ENCODE peak calls at places on chromosomes 6 and 20, in eight cellular contexts. F is cardiac muscle cell, Z is upper lobe of right lung, R is lower lobe of right lung, G is ovary, H is fibroblast of the aortic adventitia, B is HCT116, P is astrocyte of the spinal cord. V is an unnamed sample.

GRCh38 chr6:165662041-165662491 is 975 bp downstream of the PDE10A start:
- DNase-seq in F (peak; percentile 76), Z (no peak), R (no peak), G (peak; percentile 34), H (peak; percentile 21), B (no peak), P (peak; percentile 28), V (no peak)

GRCh38 chr20:47274449-47275108 is 81.9 kb downstream of the ZMYND8 start:
- DNase-seq in F (peak; percentile 93), Z (no peak), R (no peak), G (no peak), H (peak; percentile 95), B (peak; percentile 67), P (peak; percentile 97), V (peak; percentile 58)

GRCh38 chr6:119344306-119344705 is 5.3 kb downstream of the MAN1A1 start:
- DNase-seq in F (no peak), Z (no peak), R (no peak), G (no peak), H (no peak), B (no peak), P (no peak), V (no peak)

GRCh38 chr6:166402582-166403277 is 20.0 kb upstream of the MPC1 start:
- DNase-seq in F (peak; percentile 57), Z (no peak), R (no peak), G (no peak), H (peak; percentile 85), B (no peak), P (no peak), V (no peak)

GRCh38 chr20:40191573-40191972 is 497.5 kb downstream of the MAFB start:
- DNase-seq in F (no peak), Z (no peak), R (no peak), G (no peak), H (no peak), B (no peak), P (no peak), V (no peak)

GRCh38 chr6:159821726-159822125 is 21.6 kb downstream of the PNLDC1 start:
- DNase-seq in F (no peak), Z (no peak), R (no peak), G (no peak), H (no peak), B (no peak), P (no peak), V (no peak)

GRCh38 chr20:13261460-13262301 is 40.6 kb downstream of the ISM1 start:
- DNase-seq in F (peak; percentile 66), Z (no peak), R (peak; percentile 47), G (no peak), H (peak; percentile 58), B (peak; percentile 26), P (peak; percentile 61), V (peak; percentile 11)

GRCh38 chr20:48760403-48760889 is 67.4 kb downstream of the PREX1 start:
- DNase-seq in F (peak; percentile 47), Z (no peak), R (no peak), G (no peak), H (peak; percentile 39), B (no peak), P (peak; percentile 58), V (peak; percentile 72)

GRCh38 chr6:148438593-148438992 is 96.0 kb downstream of the SASH1 start:
- DNase-seq in F (peak; percentile 80), Z (no peak), R (no peak), G (no peak), H (no peak), B (no peak), P (no peak), V (no peak)

GRCh38 chr6:16239090-16239797 is 857 bp downstream of the GMPR start:
- DNase-seq in F (peak; percentile 47), Z (peak; percentile 87), R (peak; percentile 85), G (peak; percentile 67), H (peak; percentile 56), B (no peak), P (peak; percentile 70), V (peak; percentile 21)

GRCh38 chr6:166565084-166565651 is 21.3 kb downstream of the RAMACL start:
- DNase-seq in F (peak; percentile 30), Z (no peak), R (no peak), G (no peak), H (no peak), B (no peak), P (no peak), V (no peak)

GRCh38 chr6:5478380-5478779 is 217.1 kb downstream of the FARS2 start:
- DNase-seq in F (no peak), Z (no peak), R (no peak), G (no peak), H (no peak), B (no peak), P (no peak), V (no peak)

GRCh38 chr20:24798930-24799705 is 150.0 kb upstream of the CST7 start:
- DNase-seq in F (no peak), Z (no peak), R (peak; percentile 9), G (no peak), H (no peak), B (no peak), P (peak; percentile 74), V (no peak)

GRCh38 chr20:34524426-34524825 is 8.2 kb downstream of the DYNLRB1 start:
- DNase-seq in F (no peak), Z (no peak), R (no peak), G (no peak), H (no peak), B (no peak), P (no peak), V (no peak)

GRCh38 chr6:133623621-133624020 is 265.3 kb upstream of the TCF21 start:
- DNase-seq in F (no peak), Z (no peak), R (no peak), G (no peak), H (no peak), B (no peak), P (peak; percentile 23), V (no peak)

GRCh38 chr6:50264995-50265571 is 215.4 kb upstream of the DEFB112 start:
- DNase-seq in F (no peak), Z (no peak), R (no peak), G (no peak), H (no peak), B (no peak), P (no peak), V (no peak)

GRCh38 chr6:153172815-153173214 is 41.7 kb upstream of the RGS17 start:
- DNase-seq in F (no peak), Z (no peak), R (no peak), G (no peak), H (no peak), B (no peak), P (no peak), V (no peak)

GRCh38 chr20:56195946-56196345 is 52.6 kb upstream of the MC3R start:
- DNase-seq in F (no peak), Z (no peak), R (no peak), G (no peak), H (no peak), B (no peak), P (no peak), V (no peak)

GRCh38 chr20:56204206-56204605 is 44.3 kb upstream of the MC3R start:
- DNase-seq in F (no peak), Z (no peak), R (no peak), G (no peak), H (no peak), B (no peak), P (no peak), V (no peak)

GRCh38 chr20:56205350-56205749 is 43.2 kb upstream of the MC3R start:
- DNase-seq in F (no peak), Z (no peak), R (no peak), G (no peak), H (no peak), B (no peak), P (no peak), V (no peak)

GRCh38 chr20:56202493-56203077 is 45.9 kb upstream of the MC3R start:
- DNase-seq in F (peak; percentile 3), Z (no peak), R (no peak), G (no peak), H (peak; percentile 20), B (no peak), P (peak; percentile 4), V (no peak)

GRCh38 chr20:56200456-56200855 is 48.1 kb upstream of the MC3R start:
- DNase-seq in F (no peak), Z (no peak), R (no peak), G (no peak), H (no peak), B (peak; percentile 26), P (no peak), V (no peak)
- TF ChIP-seq CTCF in F (no peak), Z (no peak), R (no peak), G (no peak), H (no peak), B (peak; percentile 64), P (peak; percentile 26), V (peak; percentile 32)

GRCh38 chr6:28817808-28818145 is 106.0 kb downstream of the TRIM27 start:
- DNase-seq in F (no peak), Z (no peak), R (no peak), G (no peak), H (no peak), B (no peak), P (no peak), V (no peak)
- H3K4me3 ChIP-seq in F (no peak overlapping the region), Z (no peak overlapping the region), R (no peak overlapping the region), G (no peak overlapping the region), H (no peak overlapping the region), B (peak overlapping the region; percentile 46), P (peak overlapping the region; percentile 24), V (no peak overlapping the region)

GRCh38 chr6:103854059-103854458 is 1005.7 kb downstream of the HACE1 start:
- DNase-seq in F (no peak), Z (no peak), R (no peak), G (no peak), H (no peak), B (no peak), P (no peak), V (no peak)
- TF ChIP-seq CTCF in F (no peak), Z (no peak), R (no peak), G (no peak), H (no peak), B (no peak), P (no peak), V (no peak)

GRCh38 chr6:108873251-108873650 is 25.0 kb downstream of the ARMC2 start:
- DNase-seq in F (no peak), Z (no peak), R (no peak), G (no peak), H (no peak), B (no peak), P (no peak), V (no peak)

GRCh38 chr6:108874470-108875160 is 26.4 kb downstream of the ARMC2 start:
- DNase-seq in F (peak; percentile 82), Z (no peak), R (no peak), G (no peak), H (peak; percentile 62), B (no peak), P (peak; percentile 31), V (peak; percentile 46)

GRCh38 chr6:108876929-108877775 is 28.9 kb downstream of the ARMC2 start:
- DNase-seq in F (peak; percentile 94), Z (no peak), R (peak; percentile 57), G (peak; percentile 70), H (peak; percentile 90), B (no peak), P (peak; percentile 29), V (no peak)

GRCh38 chr6:108873971-108874370 is 25.7 kb downstream of the ARMC2 start:
- DNase-seq in F (no peak), Z (no peak), R (no peak), G (no peak), H (no peak), B (no peak), P (no peak), V (no peak)

DNA sequence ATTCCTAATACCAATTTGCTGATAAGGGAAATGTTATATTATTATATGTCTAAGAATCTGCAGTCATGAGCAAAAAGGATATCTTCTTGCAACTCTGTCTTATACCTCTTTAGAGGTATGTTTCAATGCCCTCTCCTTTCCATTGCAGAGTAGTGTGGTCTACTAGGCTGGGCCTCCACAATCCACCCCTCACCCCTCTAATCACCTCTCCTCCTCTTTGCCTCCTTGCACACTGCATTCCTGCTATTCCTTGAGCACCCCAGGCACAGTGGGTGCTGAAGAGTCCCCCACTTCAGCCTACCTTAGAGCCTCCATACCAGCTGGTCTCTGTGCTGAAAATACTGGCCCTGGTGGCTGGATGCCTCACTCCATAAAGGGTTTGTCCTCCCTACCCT is 26.9 kb downstream of the ARMC2 start:
- DNase-seq in F (no peak), Z (no peak), R (no peak), G (no peak), H (no peak), B (no peak), P (no peak), V (no peak)
- H3K4me3 ChIP-seq in F (no peak overlapping the region), Z (no peak overlapping the region), R (no peak overlapping the region), G (no peak overlapping the region), H (no peak overlapping the region), B (no peak overlapping the region), P (no peak overlapping the region), V (no peak overlapping the region)

V was measured in GM06990.